ENCODE peak calls at places on chromosome 17, in ten cellular contexts. P is stimulated activated CD4-positive, alpha-beta T cell treated with anti-CD3 and anti-CD28 coated beads, Interleukin-15, amount 100 ng/mL, for 1 hour; H is stimulated activated CD8-positive, alpha-beta memory T cell treated with anti-CD3 and anti-CD28 coated beads, Interleukin-12 subunit alpha, Interleukin-12 subunit beta, amount 100 ng/mL, for 1 hour; S is EH; D is stimulated activated naive CD4-positive, alpha-beta T cell; A is SJCRH30; X is ACHN; N is Right ventricle myocardium superior; J is natural killer cell; B is iPS-NIHi11. G is an unnamed sample.

GRCh38 chr17:47239663-47240374 is 13.8 kb upstream of the ITGB3 start:
- DNase-seq in P (no peak), H (no peak), S (peak), D (no peak), A (peak), X (peak), N (peak), J (no peak), B (no peak), G (peak)

GRCh38 chr17:11618861-11619566 is 20.7 kb downstream of the DNAH9 start:
- DNase-seq in P (no peak), H (no peak), S (no peak), D (no peak), A (peak), X (no peak), N (no peak), J (no peak), B (no peak), G (no peak)

GRCh38 chr17:35742496-35742895 is 10.5 kb downstream of the GAS2L2 start:
- DNase-seq in P (no peak), H (no peak), S (no peak), D (no peak), A (no peak), X (no peak), N (no peak), J (no peak), B (no peak), G (no peak)

GRCh38 chr17:67474081-67474661 is 97.1 kb downstream of the PITPNC1 start:
- DNase-seq in P (no peak), H (no peak), S (peak), D (no peak), A (peak), X (no peak), N (no peak), J (no peak), B (no peak), G (no peak)

GRCh38 chr17:6435968-6436367 is 1.0 kb upstream of the AIPL1 start:
- DNase-seq in P (peak), H (peak), S (peak), D (peak), A (peak), X (peak), N (no peak), J (peak), B (peak), G (peak)

GRCh38 chr17:31392002-31392855 is 754 bp downstream of the RAB11FIP4 start:
- DNase-seq in P (no peak), H (no peak), S (no peak), D (no peak), A (no peak), X (no peak), N (no peak), J (no peak), B (no peak), G (peak)

GRCh38 chr17:44219126-44219635 is 294 bp downstream of the UBTF start:
- DNase-seq in P (peak), H (peak), S (peak), D (peak), A (peak), X (peak), N (peak), J (peak), B (peak), G (peak)

GRCh38 chr17:5571281-5571680 is 13.0 kb downstream of the NLRP1 start:
- DNase-seq in P (no peak), H (no peak), S (no peak), D (no peak), A (no peak), X (no peak), N (no peak), J (no peak), B (no peak), G (no peak)

GRCh38 chr17:29572691-29573557 is 4.4 kb downstream of the TP53I13 start:
- DNase-seq in P (peak), H (peak), S (peak), D (no peak), A (no peak), X (no peak), N (peak), J (peak), B (peak), G (peak)

GRCh38 chr17:81232616-81233241 is 6.1 kb downstream of the TEPSIN start:
- DNase-seq in P (no peak), H (no peak), S (no peak), D (no peak), A (no peak), X (no peak), N (peak), J (no peak), B (no peak), G (no peak)

GRCh38 chr17:27442702-27443101 is 13.5 kb upstream of the KSR1 start:
- DNase-seq in P (no peak), H (no peak), S (no peak), D (no peak), A (no peak), X (no peak), N (no peak), J (no peak), B (no peak), G (no peak)

GRCh38 chr17:63476857-63477470 is at the start of gene ACE:
- DNase-seq in P (no peak), H (no peak), S (peak), D (no peak), A (peak), X (peak), N (no peak), J (no peak), B (peak), G (peak)

GRCh38 chr17:19457046-19457445 is 46.0 kb downstream of the RNF112 start:
- DNase-seq in P (no peak), H (no peak), S (no peak), D (no peak), A (no peak), X (no peak), N (no peak), J (no peak), B (no peak), G (no peak)

GRCh38 chr17:42709561-42709960 is 27.2 kb downstream of the CNTNAP1 start:
- DNase-seq in P (no peak), H (no peak), S (no peak), D (no peak), A (no peak), X (no peak), N (no peak), J (no peak), B (no peak), G (no peak)

GRCh38 chr17:72512649-72513556 is 392.1 kb downstream of the SOX9 start:
- DNase-seq in P (no peak), H (no peak), S (no peak), D (no peak), A (peak), X (no peak), N (no peak), J (no peak), B (no peak), G (no peak)

G was measured in NCI-H82.